ENCODE peak calls at places on chromosomes 7 and 10, in ten cellular contexts. D is progenitor cell of endocrine pancreas, H is A549, E is uterus, K is AG10803, I is kidney epithelial cell, A is prostate gland, L is GM10248, B is fibroblast of mammary gland, Y is Calu3. Z is an unnamed sample.

GRCh38 chr10:31515819-31516402 is 196.9 kb downstream of the ZEB1 start:
- DNase-seq in D (no peak), H (no peak), E (no peak), K (no peak), I (no peak), A (no peak), L (no peak), B (no peak), Y (no peak), Z (no peak)

GRCh38 chr10:22230331-22230833 is 12.6 kb upstream of the EBLN1 start:
- DNase-seq in D (no peak), H (peak; percentile 46), E (no peak), K (peak; percentile 28), I (no peak), A (peak; percentile 15), L (peak; percentile 20), B (peak; percentile 70), Y (peak; percentile 11), Z (peak; percentile 62)

GRCh38 chr7:159197066-159197975 is 52.7 kb upstream of the VIPR2 start:
- DNase-seq in D (no peak), H (no peak), E (peak; percentile 44), K (no peak), I (no peak), A (no peak), L (no peak), B (no peak), Y (no peak), Z (peak; percentile 56)

GRCh38 chr10:14820775-14821154 is 17.1 kb downstream of the CDNF start:
- DNase-seq in D (no peak), H (peak; percentile 38), E (no peak), K (no peak), I (no peak), A (no peak), L (no peak), B (no peak), Y (no peak), Z (no peak)

GRCh38 chr7:67690700-67691099 is 694.1 kb downstream of the TYW1 start:
- DNase-seq in D (no peak), H (no peak), E (no peak), K (no peak), I (no peak), A (no peak), L (no peak), B (no peak), Y (no peak), Z (no peak)

GRCh38 chr10:78047314-78047891 is 13.7 kb downstream of the RPS24 start:
- DNase-seq in D (peak; percentile 89), H (peak; percentile 70), E (peak; percentile 88), K (peak; percentile 81), I (peak; percentile 49), A (peak; percentile 85), L (peak; percentile 65), B (peak; percentile 88), Y (peak; percentile 93), Z (peak; percentile 94)

GRCh38 chr7:156474241-156474743 is 166.3 kb upstream of the RNF32 start:
- DNase-seq in D (no peak), H (peak; percentile 27), E (no peak), K (no peak), I (peak; percentile 74), A (no peak), L (no peak), B (peak; percentile 45), Y (no peak), Z (no peak)

GRCh38 chr10:130354976-130355795 is 219.0 kb downstream of the GLRX3 start:
- DNase-seq in D (no peak), H (no peak), E (no peak), K (no peak), I (no peak), A (no peak), L (no peak), B (no peak), Y (no peak), Z (no peak)

GRCh38 chr10:59322131-59322530 is 40.2 kb downstream of the FAM13C start:
- DNase-seq in D (no peak), H (no peak), E (no peak), K (no peak), I (no peak), A (no peak), L (no peak), B (no peak), Y (no peak), Z (no peak)

GRCh38 chr7:19413444-19413965 is 268.3 kb upstream of the FERD3L start:
- DNase-seq in D (no peak), H (no peak), E (no peak), K (no peak), I (no peak), A (no peak), L (no peak), B (no peak), Y (no peak), Z (no peak)

GRCh38 chr10:125442856-125443540 is 240.0 kb downstream of the TEX36 start:
- DNase-seq in D (no peak), H (no peak), E (no peak), K (no peak), I (no peak), A (no peak), L (no peak), B (no peak), Y (no peak), Z (no peak)

GRCh38 chr10:48389272-48389671 is 82.8 kb downstream of the MAPK8 start:
- DNase-seq in D (no peak), H (no peak), E (no peak), K (no peak), I (no peak), A (no peak), L (no peak), B (no peak), Y (no peak), Z (no peak)

GRCh38 chr7:97027427-97028234 is 3.0 kb upstream of the DLX5 start:
- DNase-seq in D (peak; percentile 54), H (peak; percentile 55), E (peak; percentile 78), K (peak; percentile 87), I (peak; percentile 25), A (peak; percentile 75), L (peak; percentile 79), B (peak; percentile 82), Y (peak; percentile 69), Z (peak; percentile 77)

GRCh38 chr7:91034459-91035368 is 229.5 kb upstream of the FZD1 start:
- DNase-seq in D (peak; percentile 31), H (peak; percentile 3), E (peak; percentile 28), K (peak; percentile 58), I (peak; percentile 2), A (peak; percentile 55), L (peak; percentile 45), B (peak; percentile 69), Y (peak; percentile 37), Z (peak; percentile 53)

GRCh38 chr10:106508920-106509319 is 655.6 kb downstream of the SORCS1 start:
- DNase-seq in D (no peak), H (no peak), E (no peak), K (no peak), I (no peak), A (no peak), L (no peak), B (peak; percentile 20), Y (no peak), Z (no peak)

DNA sequence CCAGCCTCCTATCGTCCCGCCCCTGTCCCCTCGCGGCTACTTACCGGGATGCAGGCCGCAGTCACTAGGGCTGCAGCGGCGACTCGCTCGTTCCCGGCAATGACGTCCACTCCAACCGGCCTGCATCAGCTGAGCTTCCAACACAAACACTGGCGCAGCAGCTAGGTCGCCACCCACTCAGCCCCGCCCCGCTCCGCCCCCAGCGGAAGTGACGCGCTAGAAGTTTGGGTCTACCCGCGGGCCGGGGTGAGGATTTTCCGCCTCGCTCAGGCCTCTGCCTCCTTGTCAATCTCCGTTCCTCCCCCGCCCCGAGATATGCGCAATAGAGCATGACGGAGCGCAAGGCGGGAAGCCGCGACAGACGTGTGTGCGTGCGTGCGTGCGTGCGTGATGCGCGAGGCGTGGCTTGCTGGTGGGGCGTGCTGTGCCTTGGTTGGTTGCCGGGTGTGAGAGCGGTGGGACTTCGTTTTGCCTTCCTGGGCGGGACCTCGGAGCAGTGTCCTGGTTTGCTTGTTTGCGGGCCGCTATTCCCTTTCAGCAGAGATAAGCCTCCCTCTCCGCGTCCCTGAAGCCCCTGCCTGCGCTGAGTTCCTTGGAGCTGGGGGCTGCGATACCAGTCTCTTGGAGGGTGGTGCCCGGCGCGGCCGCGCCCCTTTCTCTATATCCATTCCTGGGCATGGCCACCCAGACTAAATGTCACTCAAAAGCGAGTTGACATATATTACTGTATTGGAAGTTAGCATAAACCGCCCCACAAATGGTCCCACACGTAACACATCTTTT is at the start of gene PNPLA8:
- DNase-seq in D (peak; percentile 99), H (peak; percentile 96), E (peak; percentile 100), K (peak; percentile 99), I (peak; percentile 95), A (peak; percentile 100), L (peak; percentile 97), B (peak; percentile 99), Y (peak; percentile 98), Z (peak; percentile 100)
- TF ChIP-seq CTCF in D (peak; percentile 20), H (no peak), E (no peak), K (no peak), I (no peak), A (no peak), L (no peak), B (no peak), Y (no peak), Z (no peak)

GRCh38 chr7:114825423-114825951 is 96.4 kb upstream of the MDFIC start:
- DNase-seq in D (no peak), H (no peak), E (no peak), K (no peak), I (no peak), A (no peak), L (no peak), B (no peak), Y (no peak), Z (peak; percentile 71)
- TF ChIP-seq CTCF in D (no peak), H (no peak), E (no peak), K (no peak), I (peak; percentile 5), A (no peak), L (peak; percentile 16), B (no peak), Y (no peak), Z (no peak)

DNA sequence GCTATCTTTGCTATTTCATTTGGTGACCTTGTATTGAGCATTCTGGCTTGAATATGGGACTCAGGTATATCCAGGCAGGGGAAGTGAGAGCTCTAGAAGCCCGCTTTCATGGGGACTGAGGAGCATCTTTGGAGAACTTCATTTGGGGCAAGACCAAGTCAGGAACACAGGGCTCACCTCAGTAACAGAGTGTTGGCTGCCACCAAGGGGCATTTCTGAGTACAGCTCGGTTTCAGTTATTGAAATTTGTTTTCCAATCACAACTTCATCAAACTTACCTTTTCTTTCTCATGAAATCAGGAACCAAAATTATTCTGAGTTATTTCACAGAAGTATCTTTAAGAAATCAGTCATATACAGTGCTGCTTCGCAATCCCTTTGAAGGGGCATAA is 337.2 kb downstream of the C7orf25 start:
- DNase-seq in D (no peak), H (no peak), E (no peak), K (peak; percentile 13), I (no peak), A (no peak), L (no peak), B (peak; percentile 20), Y (no peak), Z (no peak)
- TF ChIP-seq CTCF in D (peak; percentile 23), H (no peak), E (no peak), K (peak; percentile 57), I (no peak), A (no peak), L (no peak), B (peak; percentile 32), Y (no peak), Z (no peak)

DNA sequence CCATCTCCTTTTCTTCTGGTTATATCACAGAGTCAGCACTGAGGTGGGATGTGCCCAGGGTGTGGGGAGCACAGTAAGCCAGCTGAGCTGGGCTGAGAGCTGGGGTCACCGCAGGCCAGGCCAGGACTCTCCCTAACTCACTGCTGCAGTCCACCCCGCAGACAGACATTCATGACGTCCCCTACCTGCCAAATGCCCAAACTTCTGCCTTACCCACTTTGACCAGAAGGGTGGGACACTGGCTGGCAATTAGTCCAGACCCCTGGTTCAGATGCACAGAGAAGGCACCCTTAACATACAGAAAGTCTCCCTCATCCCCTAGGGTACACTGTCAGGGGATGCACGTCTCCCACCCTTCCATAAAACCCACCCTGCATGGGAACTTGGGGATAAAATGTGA is 2.1 kb downstream of the DRGX start:
- DNase-seq in D (no peak), H (no peak), E (no peak), K (no peak), I (no peak), A (no peak), L (no peak), B (no peak), Y (no peak), Z (no peak)
- TF ChIP-seq CTCF in D (peak; percentile 19), H (no peak), E (no peak), K (no peak), I (no peak), A (no peak), L (no peak), B (no peak), Y (peak; percentile 23), Z (no peak)

Z was measured in activated CD8-positive, alpha-beta T cell treated with anti-CD3 and anti-CD28 coated beads for 36 hours.